ENCODE peak calls at places on chromosomes 16 and 17, in eight cellular contexts. One of them, this sample, is unnamed.

GRCh38 chr16:48434653-48435318 is 49.6 kb upstream of the SIAH1 start:
- DNase-seq in SK-N-SH: no peak
- DNase-seq in testis: no peak
- DNase-seq in ascending aorta: no peak
- DNase-seq in cardiac muscle cell: no peak
- DNase-seq in breast epithelium: no peak
- DNase-seq in fibroblast of lung: peak; percentile 86
- DNase-seq in adrenal gland: peak; percentile 40
- DNase-seq in this sample: no peak

GRCh38 chr16:14350626-14351025 is 279.4 kb downstream of the PARN start:
- DNase-seq in SK-N-SH: no peak
- DNase-seq in testis: no peak
- DNase-seq in ascending aorta: no peak
- DNase-seq in cardiac muscle cell: no peak
- DNase-seq in breast epithelium: no peak
- DNase-seq in fibroblast of lung: no peak
- DNase-seq in adrenal gland: no peak
- DNase-seq in this sample: no peak

GRCh38 chr16:10876799-10877341 is at the start of gene CIITA:
- DNase-seq in SK-N-SH: no peak
- DNase-seq in testis: peak; percentile 75
- DNase-seq in ascending aorta: peak; percentile 88
- DNase-seq in cardiac muscle cell: no peak
- DNase-seq in breast epithelium: peak; percentile 59
- DNase-seq in fibroblast of lung: peak; percentile 65
- DNase-seq in adrenal gland: peak; percentile 77
- DNase-seq in this sample: peak; percentile 82

GRCh38 chr17:14359251-14359939 is 58.5 kb downstream of the HS3ST3B1 start:
- DNase-seq in SK-N-SH: no peak
- DNase-seq in testis: no peak
- DNase-seq in ascending aorta: no peak
- DNase-seq in cardiac muscle cell: no peak
- DNase-seq in breast epithelium: no peak
- DNase-seq in fibroblast of lung: no peak
- DNase-seq in adrenal gland: no peak
- DNase-seq in this sample: no peak

GRCh38 chr16:23014592-23014991 is 134.7 kb downstream of the USP31 start:
- DNase-seq in SK-N-SH: no peak
- DNase-seq in testis: no peak
- DNase-seq in ascending aorta: no peak
- DNase-seq in cardiac muscle cell: no peak
- DNase-seq in breast epithelium: no peak
- DNase-seq in fibroblast of lung: no peak
- DNase-seq in adrenal gland: no peak
- DNase-seq in this sample: no peak

GRCh38 chr16:78689031-78689430 is 589.6 kb downstream of the WWOX start:
- DNase-seq in SK-N-SH: no peak
- DNase-seq in testis: no peak
- DNase-seq in ascending aorta: no peak
- DNase-seq in cardiac muscle cell: no peak
- DNase-seq in breast epithelium: no peak
- DNase-seq in fibroblast of lung: peak; percentile 57
- DNase-seq in adrenal gland: no peak
- DNase-seq in this sample: no peak

GRCh38 chr17:9274119-9274445 is 252.8 kb downstream of the NTN1 start:
- DNase-seq in SK-N-SH: no peak
- DNase-seq in testis: no peak
- DNase-seq in ascending aorta: no peak
- DNase-seq in cardiac muscle cell: no peak
- DNase-seq in breast epithelium: no peak
- DNase-seq in fibroblast of lung: no peak
- DNase-seq in adrenal gland: no peak
- DNase-seq in this sample: no peak

GRCh38 chr16:73711441-73712080 is 585.1 kb upstream of the PSMD7 start:
- DNase-seq in SK-N-SH: no peak
- DNase-seq in testis: no peak
- DNase-seq in ascending aorta: no peak
- DNase-seq in cardiac muscle cell: peak; percentile 6
- DNase-seq in breast epithelium: no peak
- DNase-seq in fibroblast of lung: no peak
- DNase-seq in adrenal gland: no peak
- DNase-seq in this sample: no peak

GRCh38 chr16:2432286-2432685 is 3.0 kb downstream of the CCNF start:
- DNase-seq in SK-N-SH: no peak
- DNase-seq in testis: no peak
- DNase-seq in ascending aorta: no peak
- DNase-seq in cardiac muscle cell: no peak
- DNase-seq in breast epithelium: no peak
- DNase-seq in fibroblast of lung: no peak
- DNase-seq in adrenal gland: no peak
- DNase-seq in this sample: no peak

GRCh38 chr17:49523706-49524472 is 28.8 kb downstream of the NGFR start:
- DNase-seq in SK-N-SH: peak; percentile 56
- DNase-seq in testis: no peak
- DNase-seq in ascending aorta: peak; percentile 59
- DNase-seq in cardiac muscle cell: no peak
- DNase-seq in breast epithelium: peak; percentile 95
- DNase-seq in fibroblast of lung: no peak
- DNase-seq in adrenal gland: no peak
- DNase-seq in this sample: no peak

GRCh38 chr17:8091033-8091687 is 3.6 kb upstream of the ALOX12B start:
- DNase-seq in SK-N-SH: no peak
- DNase-seq in testis: no peak
- DNase-seq in ascending aorta: no peak
- DNase-seq in cardiac muscle cell: no peak
- DNase-seq in breast epithelium: no peak
- DNase-seq in fibroblast of lung: no peak
- DNase-seq in adrenal gland: no peak
- DNase-seq in this sample: no peak

GRCh38 chr17:78715876-78716275 is 66.2 kb downstream of the CYTH1 start:
- DNase-seq in SK-N-SH: no peak
- DNase-seq in testis: no peak
- DNase-seq in ascending aorta: no peak
- DNase-seq in cardiac muscle cell: no peak
- DNase-seq in breast epithelium: no peak
- DNase-seq in fibroblast of lung: no peak
- DNase-seq in adrenal gland: no peak
- DNase-seq in this sample: no peak

GRCh38 chr17:54840885-54841614 is 59.6 kb upstream of the TOM1L1 start:
- DNase-seq in SK-N-SH: no peak
- DNase-seq in testis: no peak
- DNase-seq in ascending aorta: no peak
- DNase-seq in cardiac muscle cell: no peak
- DNase-seq in breast epithelium: no peak
- DNase-seq in fibroblast of lung: no peak
- DNase-seq in adrenal gland: no peak
- DNase-seq in this sample: no peak

GRCh38 chr16:64478258-64478906 is 643.5 kb downstream of the CDH11 start:
- DNase-seq in SK-N-SH: no peak
- DNase-seq in testis: no peak
- DNase-seq in ascending aorta: no peak
- DNase-seq in cardiac muscle cell: peak; percentile 14
- DNase-seq in breast epithelium: no peak
- DNase-seq in fibroblast of lung: peak; percentile 67
- DNase-seq in adrenal gland: no peak
- DNase-seq in this sample: no peak

GRCh38 chr16:49706620-49707355 is 149.1 kb downstream of the ZNF423 start:
- DNase-seq in SK-N-SH: peak; percentile 56
- DNase-seq in testis: no peak
- DNase-seq in ascending aorta: no peak
- DNase-seq in cardiac muscle cell: no peak
- DNase-seq in breast epithelium: no peak
- DNase-seq in fibroblast of lung: no peak
- DNase-seq in adrenal gland: no peak
- DNase-seq in this sample: no peak

GRCh38 chr16:57268804-57269800 is 15.4 kb downstream of the PLLP start:
- DNase-seq in SK-N-SH: peak; percentile 73
- DNase-seq in testis: peak; percentile 95
- DNase-seq in ascending aorta: no peak
- DNase-seq in cardiac muscle cell: peak; percentile 88
- DNase-seq in breast epithelium: no peak
- DNase-seq in fibroblast of lung: no peak
- DNase-seq in adrenal gland: peak; percentile 68
- DNase-seq in this sample: no peak
- H3K4me1 ChIP-seq in SK-N-SH: peaks cover 32% of the 10 kb centered on the region
- H3K4me1 ChIP-seq in testis: peaks cover 52% of the 10 kb centered on the region
- H3K4me1 ChIP-seq in ascending aorta: peaks cover 5% of the 10 kb centered on the region
- H3K4me1 ChIP-seq in cardiac muscle cell: peaks cover 33% of the 10 kb centered on the region
- H3K4me1 ChIP-seq in breast epithelium: no peaks in the 10 kb centered on the region
- H3K4me1 ChIP-seq in fibroblast of lung: no peaks in the 10 kb centered on the region
- H3K4me1 ChIP-seq in adrenal gland: no peaks in the 10 kb centered on the region
- H3K4me1 ChIP-seq in this sample: no peaks in the 10 kb centered on the region

GRCh38 chr16:89601906-89602272 is 11.6 kb upstream of the DPEP1 start:
- DNase-seq in SK-N-SH: no peak
- DNase-seq in testis: no peak
- DNase-seq in ascending aorta: no peak
- DNase-seq in cardiac muscle cell: no peak
- DNase-seq in breast epithelium: no peak
- DNase-seq in fibroblast of lung: no peak
- DNase-seq in adrenal gland: no peak
- DNase-seq in this sample: no peak
- H3K27ac ChIP-seq in SK-N-SH: no peak overlapping the region
- H3K27ac ChIP-seq in testis: no peak overlapping the region
- H3K27ac ChIP-seq in ascending aorta: no peak overlapping the region
- H3K27ac ChIP-seq in cardiac muscle cell: no peak overlapping the region
- H3K27ac ChIP-seq in breast epithelium: no peak overlapping the region
- H3K27ac ChIP-seq in fibroblast of lung: peak overlapping the region; percentile 62
- H3K27ac ChIP-seq in adrenal gland: no peak overlapping the region
- H3K27ac ChIP-seq in this sample: no peak overlapping the region

DNA sequence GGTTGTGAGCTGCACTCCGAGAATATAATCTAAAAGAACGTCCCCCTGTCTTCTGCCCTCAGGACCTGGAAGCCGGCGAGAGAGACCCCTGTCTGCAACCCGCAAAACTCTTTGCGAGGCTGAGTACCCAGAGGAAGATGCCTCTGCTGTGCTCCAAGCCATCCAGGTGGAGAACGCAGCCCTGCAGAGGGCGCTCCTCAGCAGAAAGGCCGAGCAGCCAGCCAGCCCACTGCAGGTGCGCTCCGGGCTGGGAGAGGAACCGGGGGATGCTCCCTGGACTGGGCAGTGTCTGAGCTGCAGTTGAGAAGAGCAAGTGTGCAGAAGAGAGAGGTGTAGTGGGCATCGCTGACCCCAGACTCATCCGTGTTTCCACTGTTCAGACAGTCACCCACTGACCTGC is 148.3 kb downstream of the KATNIP start:
- DNase-seq in SK-N-SH: no peak
- DNase-seq in testis: peak; percentile 57
- DNase-seq in ascending aorta: peak; percentile 41
- DNase-seq in cardiac muscle cell: peak; percentile 60
- DNase-seq in breast epithelium: no peak
- DNase-seq in fibroblast of lung: no peak
- DNase-seq in adrenal gland: no peak
- DNase-seq in this sample: no peak
- TF ChIP-seq CTCF in SK-N-SH: peak; percentile 36
- TF ChIP-seq CTCF in testis: no peak
- TF ChIP-seq CTCF in ascending aorta: no peak
- TF ChIP-seq CTCF in cardiac muscle cell: peak; percentile 56
- TF ChIP-seq CTCF in breast epithelium: no peak
- TF ChIP-seq CTCF in fibroblast of lung: peak; percentile 35
- TF ChIP-seq CTCF in adrenal gland: no peak
- TF ChIP-seq CTCF in this sample: no peak

DNA sequence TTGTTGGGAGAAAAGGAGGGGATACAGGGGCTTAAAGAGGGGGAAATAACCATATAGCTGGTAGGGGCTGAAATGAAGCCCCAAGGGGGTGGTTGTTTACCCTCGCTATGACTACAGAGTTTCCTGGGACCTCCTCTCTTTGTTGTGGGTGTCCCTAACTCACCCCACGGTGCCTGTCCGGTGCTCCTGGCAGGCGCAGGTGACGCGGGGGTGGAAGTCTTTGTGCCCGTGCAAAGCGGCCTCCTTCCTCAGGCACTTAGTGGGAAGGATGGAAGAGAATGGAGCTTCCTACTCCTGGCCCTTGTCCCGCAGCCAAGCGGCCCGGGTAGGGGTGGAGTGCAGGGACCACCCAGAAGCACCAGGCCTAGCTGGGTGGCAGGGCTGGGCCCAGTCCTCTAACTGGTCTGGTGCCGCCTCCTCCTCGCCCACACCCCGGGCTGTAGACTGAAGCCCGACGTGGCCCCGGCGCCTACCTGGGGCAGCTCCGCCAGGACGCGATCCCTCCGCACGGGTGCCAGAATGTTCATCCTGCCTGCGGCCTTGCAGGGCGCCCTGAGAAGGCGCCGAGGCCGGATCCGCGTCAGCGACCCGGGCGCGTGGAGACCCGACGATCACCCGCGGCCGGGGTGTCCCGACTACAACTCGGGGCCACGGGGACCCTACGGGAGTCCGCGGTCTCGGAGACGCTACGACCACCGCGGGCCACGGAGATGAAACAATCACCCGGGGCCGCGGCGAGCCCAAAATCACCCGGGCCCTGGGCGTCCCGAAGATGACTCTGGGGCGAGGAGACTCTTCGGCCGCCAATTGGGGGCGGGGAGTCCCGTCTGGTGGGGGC is 709 bp downstream of the RAB34 start:
- DNase-seq in SK-N-SH: no peak
- DNase-seq in testis: no peak
- DNase-seq in ascending aorta: peak; percentile 73
- DNase-seq in cardiac muscle cell: peak; percentile 51
- DNase-seq in breast epithelium: no peak
- DNase-seq in fibroblast of lung: peak; percentile 36
- DNase-seq in adrenal gland: peak; percentile 64
- DNase-seq in this sample: peak; percentile 46
- H3K4me1 ChIP-seq in SK-N-SH: peaks cover 5% of the 10 kb centered on the region
- H3K4me1 ChIP-seq in testis: peaks cover 47% of the 10 kb centered on the region
- H3K4me1 ChIP-seq in ascending aorta: peaks cover 43% of the 10 kb centered on the region
- H3K4me1 ChIP-seq in cardiac muscle cell: peaks cover 24% of the 10 kb centered on the region
- H3K4me1 ChIP-seq in breast epithelium: peaks cover 27% of the 10 kb centered on the region
- H3K4me1 ChIP-seq in fibroblast of lung: peaks cover 13% of the 10 kb centered on the region
- H3K4me1 ChIP-seq in adrenal gland: peaks cover 39% of the 10 kb centered on the region
- H3K4me1 ChIP-seq in this sample: peaks cover 16% of the 10 kb centered on the region